ENCODE peak calls at places on chromosome 1, in four cellular contexts. V is GM23338; B is sigmoid colon; W is CD4-positive, alpha-beta T cell. J is an unnamed sample.

GRCh38 chr1:217457016-217457415 is 173.9 kb downstream of the GPATCH2 start:
- DNase-seq in V (no peak), B (no peak), W (no peak), J (no peak)

GRCh38 chr1:161502641-161503393 is 2.4 kb upstream of the FCGR2A start:
- DNase-seq in V (no peak), B (no peak), W (no peak), J (no peak)

GRCh38 chr1:211859405-211859804 is 28.8 kb upstream of the LPGAT1 start:
- DNase-seq in V (no peak), B (no peak), W (no peak), J (no peak)

GRCh38 chr1:75092141-75092540 is 42.0 kb upstream of the LHX8 start:
- DNase-seq in V (peak; percentile 78), B (no peak), W (no peak), J (no peak)

GRCh38 chr1:69638673-69639072 is 71.0 kb downstream of the LRRC7 start:
- DNase-seq in V (no peak), B (no peak), W (no peak), J (no peak)

GRCh38 chr1:246724725-246725095 is 501 bp downstream of the SCCPDH start:
- DNase-seq in V (peak; percentile 39), B (no peak), W (no peak), J (peak; percentile 15)

GRCh38 chr1:8880068-8880676 is 1.7 kb upstream of the ENO1 start:
- DNase-seq in V (peak; percentile 66), B (peak; percentile 83), W (no peak), J (peak; percentile 73)

GRCh38 chr1:180691322-180691721 is 59.5 kb downstream of the XPR1 start:
- DNase-seq in V (no peak), B (no peak), W (no peak), J (no peak)

GRCh38 chr1:183331095-183331742 is 87.0 kb downstream of the NMNAT2 start:
- DNase-seq in V (peak; percentile 66), B (no peak), W (no peak), J (no peak)

GRCh38 chr1:74534241-74534640 is 21.8 kb upstream of the LRRC53 start:
- DNase-seq in V (no peak), B (no peak), W (no peak), J (no peak)

GRCh38 chr1:57791497-57791896 is 367.6 kb upstream of the DAB1 start:
- DNase-seq in V (no peak), B (no peak), W (no peak), J (no peak)

GRCh38 chr1:228964178-228964819 is 229.0 kb downstream of the RHOU start:
- DNase-seq in V (no peak), B (peak; percentile 87), W (no peak), J (no peak)

GRCh38 chr1:179788259-179788658 is 45.2 kb downstream of the FAM163A start:
- DNase-seq in V (peak; percentile 83), B (no peak), W (no peak), J (no peak)

GRCh38 chr1:30879126-30879786 is 29.3 kb downstream of the SDC3 start:
- DNase-seq in V (no peak), B (no peak), W (no peak), J (no peak)

GRCh38 chr1:58443986-58444603 is 102.4 kb downstream of the OMA1 start:
- DNase-seq in V (no peak), B (no peak), W (no peak), J (no peak)

GRCh38 chr1:42145190-42145716 is 8.0 kb upstream of the GUCA2B start:
- DNase-seq in V (no peak), B (peak; percentile 34), W (no peak), J (no peak)

GRCh38 chr1:228984646-228985631 is 249.7 kb downstream of the RHOU start:
- DNase-seq in V (no peak), B (no peak), W (no peak), J (no peak)

GRCh38 chr1:203527013-203527412 is 33.1 kb downstream of the OPTC start:
- DNase-seq in V (no peak), B (peak; percentile 20), W (no peak), J (no peak)

GRCh38 chr1:241007668-241008067 is 349.3 kb downstream of the RGS7 start:
- DNase-seq in V (peak; percentile 23), B (no peak), W (no peak), J (no peak)

GRCh38 chr1:50610563-50610962 is 187.3 kb upstream of the DMRTA2 start:
- DNase-seq in V (peak; percentile 51), B (no peak), W (no peak), J (no peak)

GRCh38 chr1:117178756-117179155 is 32.0 kb downstream of the VTCN1 start:
- DNase-seq in V (no peak), B (no peak), W (no peak), J (no peak)

GRCh38 chr1:103461171-103462105 is 64.1 kb upstream of the RNPC3 start:
- DNase-seq in V (peak; percentile 40), B (no peak), W (no peak), J (no peak)

GRCh38 chr1:97143236-97143882 is 421.8 kb downstream of the PTBP2 start:
- DNase-seq in V (no peak), B (no peak), W (no peak), J (no peak)

GRCh38 chr1:156712626-156713025 is 7.2 kb upstream of the CRABP2 start:
- DNase-seq in V (no peak), B (no peak), W (no peak), J (no peak)

GRCh38 chr1:198541737-198542136 is 1.3 kb upstream of the ATP6V1G3 start:
- DNase-seq in V (no peak), B (no peak), W (no peak), J (no peak)

GRCh38 chr1:15246960-15247614 is at the start of gene FHAD1:
- DNase-seq in V (peak; percentile 84), B (peak; percentile 74), W (no peak), J (no peak)

GRCh38 chr1:7042322-7043231 is 257.3 kb downstream of the CAMTA1 start:
- DNase-seq in V (peak; percentile 80), B (no peak), W (no peak), J (no peak)

GRCh38 chr1:145962157-145963102 is 1.9 kb downstream of the ANKRD34A start:
- DNase-seq in V (peak; percentile 55), B (peak; percentile 85), W (no peak), J (no peak)

GRCh38 chr1:159942700-159943640 is 2.4 kb downstream of the IGSF9 start:
- DNase-seq in V (no peak), B (peak; percentile 61), W (no peak), J (no peak)

GRCh38 chr1:159943908-159944622 is 1.3 kb downstream of the IGSF9 start:
- DNase-seq in V (no peak), B (no peak), W (no peak), J (no peak)

GRCh38 chr1:159945483-159946241 is at the start of gene IGSF9:
- DNase-seq in V (peak; percentile 97), B (peak; percentile 90), W (peak; percentile 77), J (no peak)

GRCh38 chr1:159946242-159947187 is 1.1 kb upstream of the IGSF9 start:
- DNase-seq in V (no peak), B (no peak), W (no peak), J (no peak)

DNA sequence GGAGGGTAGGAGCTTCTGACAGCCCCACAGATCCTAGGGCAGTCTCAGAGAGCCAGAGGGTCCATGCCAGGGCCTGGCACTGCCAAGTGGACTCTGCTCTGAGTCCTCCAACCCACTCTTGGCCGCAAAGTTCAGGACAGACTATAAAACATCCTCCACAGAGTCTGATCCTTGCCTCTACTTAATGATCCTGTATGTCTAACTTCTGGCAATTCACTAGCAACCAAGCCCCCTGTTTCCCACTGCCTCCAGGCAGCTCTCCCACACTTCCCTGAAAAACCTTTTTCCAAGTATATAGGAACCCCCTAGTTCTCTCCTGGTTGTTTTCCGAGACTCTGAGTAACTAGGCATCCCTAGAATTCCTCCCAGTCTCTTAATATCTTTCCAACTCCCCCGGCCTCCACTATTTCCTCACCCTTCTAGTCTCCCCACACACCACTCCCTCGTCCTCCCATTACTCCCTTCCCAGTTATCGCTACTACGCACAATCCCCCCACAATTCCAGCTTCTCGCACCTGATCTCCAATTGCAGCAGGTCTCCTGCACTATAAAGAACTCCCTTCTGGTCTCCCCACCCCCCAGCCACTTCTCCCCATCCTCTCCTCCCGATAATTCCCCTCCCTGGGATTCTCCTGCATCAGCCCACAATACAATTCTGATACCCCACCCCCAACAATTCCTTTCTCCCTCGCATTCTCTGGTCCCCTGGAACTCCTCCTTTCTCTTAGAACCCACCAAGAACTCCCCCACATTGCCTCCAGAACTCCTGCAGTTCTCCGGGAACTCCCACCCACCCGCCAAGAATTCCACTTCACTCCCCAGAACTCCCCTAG is 574 bp downstream of the IGSF9 start:
- DNase-seq in V (peak; percentile 65), B (no peak), W (no peak), J (no peak)
- H3K27me3 ChIP-seq in V (no peaks in the 10 kb centered on the region), B (no peaks in the 10 kb centered on the region), W (peaks cover 26% of the 10 kb centered on the region), J (no peaks in the 10 kb centered on the region)

GRCh38 chr1:935751-936231 is 12.1 kb downstream of the SAMD11 start:
- DNase-seq in V (peak; percentile 44), B (no peak), W (no peak), J (no peak)
- H3K27me3 ChIP-seq in V (peaks cover 85% of the 10 kb centered on the region), B (peaks cover 36% of the 10 kb centered on the region), W (peaks cover 46% of the 10 kb centered on the region), J (peaks cover 79% of the 10 kb centered on the region)

DNA sequence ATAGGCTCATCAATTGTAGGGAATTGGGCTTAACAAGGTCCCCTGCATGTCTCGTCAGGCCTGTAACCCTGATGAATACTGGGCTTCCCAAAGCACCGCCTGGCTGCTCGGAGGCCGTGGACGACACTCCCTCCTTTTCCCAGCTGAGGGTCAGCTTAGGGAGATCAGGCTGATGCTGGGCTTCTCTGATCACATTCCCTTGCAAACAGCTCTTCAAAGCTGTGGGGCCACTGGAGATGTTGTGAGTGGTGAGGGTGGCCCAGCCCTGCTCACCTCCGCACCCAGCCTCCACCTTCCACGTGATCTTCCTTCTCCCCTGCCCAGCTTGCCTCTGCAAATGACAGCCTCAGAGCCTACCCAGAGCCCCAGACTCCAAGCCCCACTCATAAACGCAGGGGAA is 195.4 kb downstream of the GRIK3 start:
- DNase-seq in V (no peak), B (no peak), W (no peak), J (no peak)
- H3K27me3 ChIP-seq in V (no peaks in the 10 kb centered on the region), B (no peaks in the 10 kb centered on the region), W (peaks cover 5% of the 10 kb centered on the region), J (no peaks in the 10 kb centered on the region)

DNA sequence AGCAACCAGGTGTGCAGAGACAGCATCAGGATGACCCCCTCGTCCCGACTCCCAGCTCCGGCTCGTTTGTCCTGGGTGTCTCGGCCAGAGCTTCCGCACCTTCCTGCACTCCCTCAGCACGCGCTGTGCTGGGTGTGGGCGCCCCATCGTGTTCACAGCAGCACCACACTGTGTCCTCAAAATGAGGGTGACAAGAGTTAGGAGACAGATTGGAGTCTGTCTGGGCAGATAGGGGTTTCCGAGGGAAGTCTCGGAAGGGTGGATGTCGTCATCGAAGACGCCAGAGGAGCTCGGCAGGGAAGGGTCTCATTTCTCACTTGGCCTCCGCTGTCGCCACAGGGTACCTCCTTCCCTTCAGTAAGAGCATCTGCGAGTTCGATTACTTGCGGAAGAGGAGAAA is 4.1 kb downstream of the CCDC27 start:
- DNase-seq in V (no peak), B (no peak), W (no peak), J (no peak)
- H3K27me3 ChIP-seq in V (no peaks in the 10 kb centered on the region), B (no peaks in the 10 kb centered on the region), W (peaks cover 20% of the 10 kb centered on the region), J (no peaks in the 10 kb centered on the region)